ENCODE peak calls at places on chromosomes 11 and 22, in eight cellular contexts. L is AG09319; C is RWPE1; B is GM10248; D is tibial nerve; Y is mammary epithelial cell; R is cardiac fibroblast; J is CD8-positive, alpha-beta T cell. A is an unnamed sample.
A peak's percentile ranks its signal among the peaks of the same experiment; 100 is the strongest.

GRCh38 chr11:94895971-94896370 is 77.4 kb downstream of the CWC15 start:
- DNase-seq in L (no peak), C (no peak), B (no peak), D (no peak), Y (peak; percentile 60), R (peak; percentile 47), J (no peak), A (peak; percentile 45)

GRCh38 chr11:26901162-26901561 is 92.8 kb upstream of the FIBIN start:
- DNase-seq in L (peak; percentile 8), C (no peak), B (no peak), D (no peak), Y (no peak), R (peak; percentile 46), J (no peak), A (peak; percentile 37)

GRCh38 chr22:50683994-50684371 is 11.4 kb downstream of the SHANK3 start:
- DNase-seq in L (no peak), C (peak; percentile 36), B (no peak), D (no peak), Y (no peak), R (no peak), J (peak; percentile 17), A (no peak)

GRCh38 chr11:12824281-12825041 is 150.2 kb downstream of the TEAD1 start:
- DNase-seq in L (no peak), C (no peak), B (no peak), D (no peak), Y (no peak), R (peak; percentile 56), J (no peak), A (no peak)

GRCh38 chr11:82899191-82899820 is 924 bp downstream of the PRCP start:
- DNase-seq in L (no peak), C (no peak), B (no peak), D (no peak), Y (no peak), R (no peak), J (no peak), A (no peak)

GRCh38 chr22:50445880-50446707 is 28.7 kb downstream of the SBF1 start:
- DNase-seq in L (no peak), C (no peak), B (no peak), D (no peak), Y (no peak), R (no peak), J (no peak), A (no peak)

GRCh38 chr22:21642584-21643448 is 714 bp downstream of the SDF2L1 start:
- DNase-seq in L (no peak), C (no peak), B (peak; percentile 67), D (no peak), Y (peak; percentile 62), R (peak; percentile 50), J (peak; percentile 70), A (no peak)

GRCh38 chr22:27636716-27637503 is 164.6 kb downstream of the MN1 start:
- DNase-seq in L (no peak), C (no peak), B (no peak), D (no peak), Y (no peak), R (no peak), J (no peak), A (no peak)

GRCh38 chr11:67384851-67385366 is 6.9 kb upstream of the RAD9A start:
- DNase-seq in L (no peak), C (no peak), B (no peak), D (no peak), Y (peak; percentile 76), R (peak; percentile 62), J (no peak), A (no peak)

GRCh38 chr11:81634483-81634882 is 1099.2 kb downstream of the FAM181B start:
- DNase-seq in L (no peak), C (no peak), B (no peak), D (no peak), Y (no peak), R (no peak), J (no peak), A (no peak)

GRCh38 chr22:37627545-37627944 is 11.9 kb upstream of the SH3BP1 start:
- DNase-seq in L (no peak), C (no peak), B (no peak), D (no peak), Y (no peak), R (no peak), J (peak; percentile 84), A (no peak)

GRCh38 chr11:79950172-79950571 is 509.3 kb upstream of the TENM4 start:
- DNase-seq in L (no peak), C (no peak), B (no peak), D (no peak), Y (no peak), R (no peak), J (no peak), A (no peak)

GRCh38 chr11:79950741-79951140 is 509.9 kb upstream of the TENM4 start:
- DNase-seq in L (no peak), C (no peak), B (no peak), D (no peak), Y (no peak), R (no peak), J (no peak), A (no peak)

GRCh38 chr11:79949574-79949973 is 508.7 kb upstream of the TENM4 start:
- DNase-seq in L (no peak), C (no peak), B (no peak), D (no peak), Y (no peak), R (no peak), J (no peak), A (no peak)

GRCh38 chr11:79956061-79956460 is 515.2 kb upstream of the TENM4 start:
- DNase-seq in L (no peak), C (no peak), B (no peak), D (no peak), Y (no peak), R (no peak), J (no peak), A (no peak)

DNA sequence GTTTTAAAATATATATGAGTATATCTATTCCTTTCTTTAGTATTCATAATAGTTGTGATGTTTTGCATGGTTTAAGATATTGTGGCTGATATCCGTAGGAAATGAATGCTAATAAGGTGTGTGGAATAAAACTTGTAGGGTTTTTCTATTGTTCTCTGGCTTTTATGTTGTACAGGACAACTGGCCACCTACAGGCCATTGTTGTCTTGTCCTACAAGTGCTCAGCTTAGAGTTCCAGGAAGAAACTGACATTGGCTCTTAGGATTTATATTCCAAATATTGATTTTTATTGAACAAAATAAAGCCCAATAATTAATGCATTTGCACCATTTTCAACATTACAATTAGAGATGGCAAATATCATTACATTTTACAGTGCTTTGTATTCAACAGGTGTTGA is 512.8 kb upstream of the TENM4 start:
- DNase-seq in L (no peak), C (no peak), B (no peak), D (no peak), Y (no peak), R (no peak), J (no peak), A (no peak)
- TF ChIP-seq CTCF in L (no peak), C (no peak), B (no peak), D (no peak), Y (peak; percentile 23), R (no peak), J (no peak), A (no peak)

GRCh38 chr11:33311680-33312079 is 54.5 kb downstream of the HIPK3 start:
- DNase-seq in L (no peak), C (no peak), B (no peak), D (no peak), Y (no peak), R (no peak), J (no peak), A (no peak)

GRCh38 chr11:33310720-33311500 is 53.7 kb downstream of the HIPK3 start:
- DNase-seq in L (no peak), C (no peak), B (no peak), D (no peak), Y (peak; percentile 60), R (no peak), J (no peak), A (peak; percentile 82)

GRCh38 chr11:33303541-33303940 is 46.4 kb downstream of the HIPK3 start:
- DNase-seq in L (no peak), C (no peak), B (no peak), D (no peak), Y (no peak), R (no peak), J (no peak), A (no peak)

GRCh38 chr11:33307984-33308383 is 50.8 kb downstream of the HIPK3 start:
- DNase-seq in L (no peak), C (no peak), B (no peak), D (no peak), Y (no peak), R (no peak), J (no peak), A (no peak)

GRCh38 chr11:33309118-33309517 is 51.9 kb downstream of the HIPK3 start:
- DNase-seq in L (no peak), C (no peak), B (no peak), D (no peak), Y (no peak), R (no peak), J (no peak), A (no peak)
- TF ChIP-seq CTCF in L (no peak), C (no peak), B (no peak), D (no peak), Y (no peak), R (no peak), J (no peak), A (no peak)

DNA sequence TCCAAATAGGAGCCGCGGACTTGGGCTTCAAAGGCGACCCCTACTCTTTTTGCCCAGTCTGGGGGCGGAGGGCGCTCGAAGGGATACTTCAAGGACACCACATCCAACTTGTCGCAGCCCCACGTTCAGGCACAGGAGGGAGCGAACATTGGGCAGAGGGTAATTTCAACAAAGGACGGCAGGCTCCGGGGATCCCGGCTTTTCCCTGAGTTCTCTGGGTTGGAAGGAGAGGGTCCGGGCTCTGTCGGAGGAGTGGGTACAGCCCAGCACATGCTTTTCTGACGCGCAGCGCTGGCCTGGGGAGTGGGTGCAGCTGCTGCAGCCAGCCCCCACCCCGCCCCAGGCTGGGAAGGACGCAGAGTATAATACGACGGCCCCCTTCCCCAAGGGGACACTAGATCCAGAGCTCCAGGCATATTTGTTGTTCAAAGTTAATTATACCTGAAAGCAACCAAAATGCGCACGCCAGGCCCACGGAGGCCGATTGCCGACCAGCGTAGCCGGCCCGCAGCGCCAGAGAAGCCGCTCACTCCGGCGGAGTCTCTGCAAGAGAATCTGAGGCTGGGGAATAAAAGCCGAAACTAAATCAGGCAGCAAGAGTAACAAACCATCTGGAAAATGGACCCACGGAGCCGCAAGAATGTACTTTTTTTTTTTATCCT is 13.8 kb upstream of the PAX6 start:
- DNase-seq in L (no peak), C (no peak), B (peak; percentile 13), D (no peak), Y (no peak), R (no peak), J (no peak), A (no peak)
- TF ChIP-seq CTCF in L (no peak), C (no peak), B (no peak), D (no peak), Y (no peak), R (no peak), J (no peak), A (no peak)

GRCh38 chr11:7846003-7846402 is 49.3 kb upstream of the OR5P2 start:
- DNase-seq in L (no peak), C (no peak), B (no peak), D (no peak), Y (no peak), R (no peak), J (no peak), A (no peak)

DNA sequence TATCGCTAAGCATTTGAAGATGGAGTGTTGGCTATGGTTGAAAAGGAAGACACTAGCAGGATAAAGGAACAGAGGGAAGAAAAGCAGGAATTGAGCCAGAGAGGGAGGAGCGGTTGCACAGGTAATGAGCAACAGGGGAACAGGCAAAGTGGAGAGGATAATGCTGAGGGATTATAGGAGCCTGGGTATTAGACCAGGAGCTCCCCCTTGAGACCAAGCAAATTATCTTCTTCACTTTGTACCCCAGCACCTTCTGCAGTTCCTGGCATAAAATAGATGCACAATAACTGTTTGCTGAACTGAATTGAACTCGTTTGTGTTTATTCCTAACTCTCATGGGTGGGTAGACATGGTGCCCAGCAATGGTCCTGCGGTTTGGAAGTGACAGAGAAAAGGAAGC is 54.6 kb upstream of the OR5P2 start:
- DNase-seq in L (no peak), C (no peak), B (no peak), D (no peak), Y (peak; percentile 19), R (no peak), J (no peak), A (no peak)
- TF ChIP-seq CTCF in L (no peak), C (no peak), B (no peak), D (no peak), Y (peak; percentile 41), R (no peak), J (no peak), A (no peak)